ENCODE peak calls at places on chromosome 3, in four cellular contexts. S is heart left ventricle, J is esophagus squamous epithelium, A is small intestine. L is an unnamed sample. For H3K4me1, the result is how much of the 10 kb centered on the place peaks cover.

GRCh38 chr3:101602731-101603130 is 28.8 kb downstream of the PCNP start:
- DNase-seq in S (no peak), A (no peak), J (no peak), L (no peak)

GRCh38 chr3:197454014-197454413 is 101.8 kb downstream of the BDH1 start:
- DNase-seq in J (no peak), A (peak), S (no peak), L (no peak)

GRCh38 chr3:136632625-136633081 is 119.5 kb downstream of the STAG1 start:
- DNase-seq in J (no peak), S (no peak), A (no peak), L (no peak)

GRCh38 chr3:172009736-172010254 is 29.6 kb upstream of the FNDC3B start:
- DNase-seq in A (no peak), S (no peak), J (no peak), L (no peak)

GRCh38 chr3:119352235-119352634 is 58.1 kb downstream of the ARHGAP31 start:
- DNase-seq in J (no peak), S (no peak), A (no peak), L (no peak)

GRCh38 chr3:98027084-98027445 is 8.1 kb downstream of the GABRR3 start:
- DNase-seq in S (no peak), J (no peak), A (peak), L (no peak)

GRCh38 chr3:176167272-176167671 is 1030.0 kb downstream of the TBL1XR1 start:
- DNase-seq in J (no peak), S (no peak), A (no peak), L (no peak)

GRCh38 chr3:72974956-72975355 is 21.7 kb upstream of the PPP4R2 start:
- DNase-seq in S (no peak), J (no peak), A (no peak), L (no peak)

GRCh38 chr3:197463279-197463678 is 92.5 kb downstream of the BDH1 start:
- DNase-seq in S (no peak), J (no peak), A (no peak), L (no peak)

GRCh38 chr3:100080573-100080972 is 33.7 kb downstream of the FILIP1L start:
- DNase-seq in J (no peak), A (no peak), S (no peak), L (no peak)

GRCh38 chr3:142878901-142879300 is 10.0 kb downstream of the PCOLCE2 start:
- DNase-seq in A (no peak), J (no peak), S (no peak), L (no peak)

GRCh38 chr3:119794971-119795612 is 13.2 kb downstream of the NR1I2 start:
- DNase-seq in S (no peak), A (peak), J (no peak), L (no peak)

GRCh38 chr3:98994128-98994762 is 92.8 kb upstream of the DCBLD2 start:
- DNase-seq in A (peak), S (no peak), J (no peak), L (no peak)

GRCh38 chr3:194633349-194634004 is at the start of gene TMEM44:
- DNase-seq in A (peak), S (peak), J (no peak), L (no peak)

GRCh38 chr3:17489139-17489538 is 253.3 kb downstream of the TBC1D5 start:
- DNase-seq in S (no peak), J (no peak), A (no peak), L (no peak)

GRCh38 chr3:177713921-177714900 is 516.9 kb upstream of the TBL1XR1 start:
- DNase-seq in A (no peak), S (no peak), J (no peak), L (no peak)

GRCh38 chr3:40713795-40714194 is 189.0 kb downstream of the ZNF621 start:
- DNase-seq in S (no peak), J (no peak), A (no peak), L (no peak)

GRCh38 chr3:132448211-132448961 is 31.1 kb downstream of the DNAJC13 start:
- DNase-seq in A (no peak), S (peak), J (no peak), L (no peak)

GRCh38 chr3:119034256-119035013 is at the start of gene IGSF11:
- DNase-seq in S (peak), J (no peak), A (peak), L (no peak)

GRCh38 chr3:164418426-164418825 is 659.9 kb downstream of the SI start:
- DNase-seq in J (no peak), S (no peak), A (no peak), L (no peak)

GRCh38 chr3:36679384-36680200 is 84.8 kb downstream of the DCLK3 start:
- DNase-seq in J (no peak), S (no peak), A (no peak), L (no peak)

GRCh38 chr3:195102609-195103467 is 168.1 kb downstream of the XXYLT1 start:
- DNase-seq in A (peak), J (no peak), S (no peak), L (no peak)

GRCh38 chr3:71124048-71124447 is 459.5 kb downstream of the FOXP1 start:
- DNase-seq in J (no peak), S (no peak), A (no peak), L (no peak)

GRCh38 chr3:71122641-71123040 is 460.9 kb downstream of the FOXP1 start:
- DNase-seq in A (no peak), J (no peak), S (no peak), L (no peak)

GRCh38 chr3:71127463-71128243 is 455.9 kb downstream of the FOXP1 start:
- DNase-seq in A (peak), S (no peak), J (no peak), L (peak)

GRCh38 chr3:71127052-71127451 is 456.5 kb downstream of the FOXP1 start:
- DNase-seq in A (no peak), S (no peak), J (no peak), L (no peak)

DNA sequence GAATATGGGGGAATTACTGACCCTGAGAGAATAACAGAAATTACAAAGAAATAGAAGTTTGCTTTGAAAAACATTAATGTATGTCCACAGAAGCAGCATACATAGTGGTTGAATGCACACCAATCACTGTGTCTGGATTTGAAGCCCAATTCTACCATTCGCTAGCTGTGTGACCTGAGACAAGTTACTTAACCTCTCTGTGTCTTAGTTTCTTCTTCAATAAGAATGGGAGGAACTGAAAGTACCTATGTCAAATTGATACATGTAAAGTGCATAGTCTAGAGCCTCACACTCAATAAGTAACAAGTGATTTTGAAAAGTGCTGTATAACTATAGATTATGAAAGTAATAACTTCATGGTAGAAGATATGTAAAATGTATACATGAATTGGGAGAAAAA is 457.8 kb downstream of the FOXP1 start:
- DNase-seq in A (no peak), J (no peak), S (no peak), L (no peak)
- H3K4me1 ChIP-seq in A (under half), J (half or more), S (under half), L (under half)

DNA sequence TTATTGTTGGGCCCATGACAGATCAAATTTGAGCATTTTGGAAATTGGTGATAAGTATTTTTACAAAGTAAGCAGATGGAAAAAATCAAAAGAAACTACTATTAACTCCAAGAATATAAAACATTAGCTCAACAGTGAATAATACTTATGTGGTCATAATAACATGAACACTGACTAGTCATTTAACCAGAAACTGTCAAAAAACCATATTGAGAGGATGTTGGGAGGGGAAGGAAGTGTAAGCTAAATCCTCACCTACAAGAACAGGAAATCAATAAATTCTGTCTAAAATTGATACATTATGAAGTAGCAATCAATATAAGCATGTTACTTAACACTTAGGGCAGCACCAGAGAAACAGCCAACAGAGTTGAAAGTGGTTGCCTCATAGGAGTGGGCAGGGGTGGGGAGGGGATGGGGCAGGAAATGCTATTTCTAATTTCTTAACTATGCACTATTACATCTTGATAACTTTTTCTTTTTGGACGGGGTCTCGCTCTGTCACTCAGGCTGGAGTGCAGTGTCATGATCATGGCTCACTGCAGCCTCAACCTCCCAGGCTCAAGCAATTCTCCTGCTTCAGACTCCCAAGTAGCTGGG is 41.7 kb downstream of the CCR3 start:
- DNase-seq in S (no peak), A (no peak), J (no peak), L (no peak)
- H3K4me3 ChIP-seq in S (no peak), A (no peak), J (no peak), L (no peak)

GRCh38 chr3:47011371-47011770 is 31.9 kb downstream of the NBEAL2 start:
- DNase-seq in A (no peak), J (no peak), S (no peak), L (no peak)
- H3K27ac ChIP-seq in A (no peak), J (no peak), S (no peak), L (peak)

GRCh38 chr3:122941233-122942206 is 86.0 kb downstream of the SEMA5B start:
- DNase-seq in A (peak), S (no peak), J (no peak), L (no peak)
- H3K4me1 ChIP-seq in A (under half), S (under half), J (under half), L (under half)

GRCh38 chr3:170738756-170739155 is 131.2 kb downstream of the RPL22L1 start:
- DNase-seq in A (no peak), S (no peak), J (no peak), L (no peak)

GRCh38 chr3:170740726-170741591 is 129.0 kb downstream of the RPL22L1 start:
- DNase-seq in A (peak), S (no peak), J (no peak), L (no peak)

GRCh38 chr3:170741756-170742530 is 128.1 kb downstream of the RPL22L1 start:
- DNase-seq in A (no peak), J (no peak), S (no peak), L (no peak)

GRCh38 chr3:170739410-170739809 is 130.6 kb downstream of the RPL22L1 start:
- DNase-seq in S (no peak), J (no peak), A (no peak), L (no peak)

DNA sequence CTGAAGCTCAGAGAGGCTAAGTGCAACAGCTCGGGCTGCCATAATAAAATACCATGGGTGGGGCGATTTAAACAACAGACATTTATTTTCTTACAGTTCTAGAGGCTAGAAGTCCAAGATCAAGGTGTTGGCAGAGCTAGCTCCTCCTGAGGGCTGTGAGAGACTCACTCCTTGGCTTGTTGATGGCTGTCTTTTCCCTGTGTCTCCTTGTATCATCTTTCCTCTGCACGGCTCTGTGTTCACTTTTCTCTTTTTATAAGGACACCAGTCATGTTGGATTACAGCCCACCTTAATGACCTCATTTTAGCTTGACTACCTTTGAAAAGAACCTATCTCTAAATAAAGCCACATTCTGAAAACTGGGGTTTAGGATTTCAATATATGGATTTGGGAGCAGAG is 129.7 kb downstream of the RPL22L1 start:
- DNase-seq in S (no peak), J (no peak), A (peak), L (no peak)
- H3K4me3 ChIP-seq in S (no peak), J (no peak), A (no peak), L (no peak)

L was measured in ascending aorta.